ENCODE peak calls at places on chromosomes 2 and 18, in six cellular contexts. One of them, this sample, is unnamed.

GRCh38 chr2:224570328-224570993 is 14.7 kb downstream of the CUL3 start:
- DNase-seq in amniotic stem cell: no peak
- DNase-seq in Karpas-422: no peak
- DNase-seq in stimulated activated CD8-positive, alpha-beta memory T cell treated with anti-CD3 and anti-CD28 coated beads, Interleukin-2, amount 100 ng/mL, for 48 hours: no peak
- DNase-seq in lung: no peak
- DNase-seq in Caco-2: no peak
- DNase-seq in this sample: no peak

GRCh38 chr2:121529439-121530209 is 1.1 kb upstream of the RNU4ATAC start:
- DNase-seq in amniotic stem cell: peak
- DNase-seq in Karpas-422: peak
- DNase-seq in stimulated activated CD8-positive, alpha-beta memory T cell treated with anti-CD3 and anti-CD28 coated beads, Interleukin-2, amount 100 ng/mL, for 48 hours: peak
- DNase-seq in lung: peak
- DNase-seq in Caco-2: peak
- DNase-seq in this sample: no peak

GRCh38 chr2:105398522-105399206 is at the start of gene FHL2:
- DNase-seq in amniotic stem cell: peak
- DNase-seq in Karpas-422: peak
- DNase-seq in stimulated activated CD8-positive, alpha-beta memory T cell treated with anti-CD3 and anti-CD28 coated beads, Interleukin-2, amount 100 ng/mL, for 48 hours: peak
- DNase-seq in lung: peak
- DNase-seq in Caco-2: peak
- DNase-seq in this sample: no peak

GRCh38 chr2:127857494-127857818 is 499 bp downstream of the POLR2D start:
- DNase-seq in amniotic stem cell: no peak
- DNase-seq in Karpas-422: peak
- DNase-seq in stimulated activated CD8-positive, alpha-beta memory T cell treated with anti-CD3 and anti-CD28 coated beads, Interleukin-2, amount 100 ng/mL, for 48 hours: no peak
- DNase-seq in lung: no peak
- DNase-seq in Caco-2: peak
- DNase-seq in this sample: peak

GRCh38 chr2:179579744-179580143 is 281.7 kb downstream of the ZNF385B start:
- DNase-seq in amniotic stem cell: no peak
- DNase-seq in Karpas-422: no peak
- DNase-seq in stimulated activated CD8-positive, alpha-beta memory T cell treated with anti-CD3 and anti-CD28 coated beads, Interleukin-2, amount 100 ng/mL, for 48 hours: no peak
- DNase-seq in lung: no peak
- DNase-seq in Caco-2: no peak
- DNase-seq in this sample: no peak

GRCh38 chr18:28161608-28162599 is 15.0 kb downstream of the CDH2 start:
- DNase-seq in amniotic stem cell: peak
- DNase-seq in Karpas-422: no peak
- DNase-seq in stimulated activated CD8-positive, alpha-beta memory T cell treated with anti-CD3 and anti-CD28 coated beads, Interleukin-2, amount 100 ng/mL, for 48 hours: no peak
- DNase-seq in lung: no peak
- DNase-seq in Caco-2: peak
- DNase-seq in this sample: no peak

GRCh38 chr2:44104855-44105271 is 63.8 kb upstream of the PPM1B start:
- DNase-seq in amniotic stem cell: no peak
- DNase-seq in Karpas-422: no peak
- DNase-seq in stimulated activated CD8-positive, alpha-beta memory T cell treated with anti-CD3 and anti-CD28 coated beads, Interleukin-2, amount 100 ng/mL, for 48 hours: no peak
- DNase-seq in lung: no peak
- DNase-seq in Caco-2: no peak
- DNase-seq in this sample: no peak

GRCh38 chr18:12657048-12657848 is 659 bp downstream of the SPIRE1 start:
- DNase-seq in amniotic stem cell: no peak
- DNase-seq in Karpas-422: peak
- DNase-seq in stimulated activated CD8-positive, alpha-beta memory T cell treated with anti-CD3 and anti-CD28 coated beads, Interleukin-2, amount 100 ng/mL, for 48 hours: peak
- DNase-seq in lung: peak
- DNase-seq in Caco-2: no peak
- DNase-seq in this sample: no peak

GRCh38 chr2:237693281-237694039 is 66.1 kb downstream of the LRRFIP1 start:
- DNase-seq in amniotic stem cell: no peak
- DNase-seq in Karpas-422: no peak
- DNase-seq in stimulated activated CD8-positive, alpha-beta memory T cell treated with anti-CD3 and anti-CD28 coated beads, Interleukin-2, amount 100 ng/mL, for 48 hours: no peak
- DNase-seq in lung: no peak
- DNase-seq in Caco-2: no peak
- DNase-seq in this sample: peak

GRCh38 chr2:62054029-62054791 is 141.7 kb upstream of the B3GNT2 start:
- DNase-seq in amniotic stem cell: no peak
- DNase-seq in Karpas-422: no peak
- DNase-seq in stimulated activated CD8-positive, alpha-beta memory T cell treated with anti-CD3 and anti-CD28 coated beads, Interleukin-2, amount 100 ng/mL, for 48 hours: no peak
- DNase-seq in lung: no peak
- DNase-seq in Caco-2: no peak
- DNase-seq in this sample: no peak

GRCh38 chr18:30439174-30439573 is 603.4 kb downstream of the DSC3 start:
- DNase-seq in amniotic stem cell: no peak
- DNase-seq in Karpas-422: no peak
- DNase-seq in stimulated activated CD8-positive, alpha-beta memory T cell treated with anti-CD3 and anti-CD28 coated beads, Interleukin-2, amount 100 ng/mL, for 48 hours: no peak
- DNase-seq in lung: no peak
- DNase-seq in Caco-2: no peak
- DNase-seq in this sample: no peak

GRCh38 chr2:234422242-234422641 is 74.6 kb downstream of the ARL4C start:
- DNase-seq in amniotic stem cell: peak
- DNase-seq in Karpas-422: peak
- DNase-seq in stimulated activated CD8-positive, alpha-beta memory T cell treated with anti-CD3 and anti-CD28 coated beads, Interleukin-2, amount 100 ng/mL, for 48 hours: no peak
- DNase-seq in lung: no peak
- DNase-seq in Caco-2: peak
- DNase-seq in this sample: no peak

GRCh38 chr18:63234839-63235238 is 84.7 kb downstream of the BCL2 start:
- DNase-seq in amniotic stem cell: no peak
- DNase-seq in Karpas-422: no peak
- DNase-seq in stimulated activated CD8-positive, alpha-beta memory T cell treated with anti-CD3 and anti-CD28 coated beads, Interleukin-2, amount 100 ng/mL, for 48 hours: no peak
- DNase-seq in lung: no peak
- DNase-seq in Caco-2: no peak
- DNase-seq in this sample: no peak

GRCh38 chr2:190150413-190150812 is 87.9 kb upstream of the MSTN start:
- DNase-seq in amniotic stem cell: no peak
- DNase-seq in Karpas-422: no peak
- DNase-seq in stimulated activated CD8-positive, alpha-beta memory T cell treated with anti-CD3 and anti-CD28 coated beads, Interleukin-2, amount 100 ng/mL, for 48 hours: no peak
- DNase-seq in lung: no peak
- DNase-seq in Caco-2: no peak
- DNase-seq in this sample: no peak

GRCh38 chr18:35117951-35118411 is 76.8 kb downstream of the MAPRE2 start:
- DNase-seq in amniotic stem cell: peak
- DNase-seq in Karpas-422: no peak
- DNase-seq in stimulated activated CD8-positive, alpha-beta memory T cell treated with anti-CD3 and anti-CD28 coated beads, Interleukin-2, amount 100 ng/mL, for 48 hours: no peak
- DNase-seq in lung: no peak
- DNase-seq in Caco-2: no peak
- DNase-seq in this sample: no peak

GRCh38 chr2:209389124-209389523 is 34.7 kb upstream of the MAP2 start:
- DNase-seq in amniotic stem cell: no peak
- DNase-seq in Karpas-422: no peak
- DNase-seq in stimulated activated CD8-positive, alpha-beta memory T cell treated with anti-CD3 and anti-CD28 coated beads, Interleukin-2, amount 100 ng/mL, for 48 hours: no peak
- DNase-seq in lung: no peak
- DNase-seq in Caco-2: no peak
- DNase-seq in this sample: no peak

GRCh38 chr2:154673694-154674093 is 24.8 kb upstream of the KCNJ3 start:
- DNase-seq in amniotic stem cell: no peak
- DNase-seq in Karpas-422: no peak
- DNase-seq in stimulated activated CD8-positive, alpha-beta memory T cell treated with anti-CD3 and anti-CD28 coated beads, Interleukin-2, amount 100 ng/mL, for 48 hours: no peak
- DNase-seq in lung: no peak
- DNase-seq in Caco-2: no peak
- DNase-seq in this sample: no peak

GRCh38 chr2:10835052-10835970 is 22.7 kb upstream of the PDIA6 start:
- DNase-seq in amniotic stem cell: peak
- DNase-seq in Karpas-422: peak
- DNase-seq in stimulated activated CD8-positive, alpha-beta memory T cell treated with anti-CD3 and anti-CD28 coated beads, Interleukin-2, amount 100 ng/mL, for 48 hours: peak
- DNase-seq in lung: peak
- DNase-seq in Caco-2: peak
- DNase-seq in this sample: peak

GRCh38 chr2:111965062-111965461 is 66.7 kb downstream of the MERTK start:
- DNase-seq in amniotic stem cell: no peak
- DNase-seq in Karpas-422: no peak
- DNase-seq in stimulated activated CD8-positive, alpha-beta memory T cell treated with anti-CD3 and anti-CD28 coated beads, Interleukin-2, amount 100 ng/mL, for 48 hours: no peak
- DNase-seq in lung: no peak
- DNase-seq in Caco-2: no peak
- DNase-seq in this sample: no peak

GRCh38 chr2:125167820-125168219 is 1142.7 kb downstream of the CNTNAP5 start:
- DNase-seq in amniotic stem cell: no peak
- DNase-seq in Karpas-422: no peak
- DNase-seq in stimulated activated CD8-positive, alpha-beta memory T cell treated with anti-CD3 and anti-CD28 coated beads, Interleukin-2, amount 100 ng/mL, for 48 hours: no peak
- DNase-seq in lung: no peak
- DNase-seq in Caco-2: no peak
- DNase-seq in this sample: no peak

GRCh38 chr2:67032091-67032490 is 365.0 kb upstream of the ETAA1 start:
- DNase-seq in amniotic stem cell: no peak
- DNase-seq in Karpas-422: no peak
- DNase-seq in stimulated activated CD8-positive, alpha-beta memory T cell treated with anti-CD3 and anti-CD28 coated beads, Interleukin-2, amount 100 ng/mL, for 48 hours: no peak
- DNase-seq in lung: no peak
- DNase-seq in Caco-2: no peak
- DNase-seq in this sample: no peak

GRCh38 chr2:62654423-62654791 is 51.1 kb upstream of the EHBP1 start:
- DNase-seq in amniotic stem cell: no peak
- DNase-seq in Karpas-422: no peak
- DNase-seq in stimulated activated CD8-positive, alpha-beta memory T cell treated with anti-CD3 and anti-CD28 coated beads, Interleukin-2, amount 100 ng/mL, for 48 hours: no peak
- DNase-seq in lung: no peak
- DNase-seq in Caco-2: no peak
- DNase-seq in this sample: no peak

GRCh38 chr2:134406311-134406710 is 152.4 kb downstream of the MGAT5 start:
- DNase-seq in amniotic stem cell: no peak
- DNase-seq in Karpas-422: no peak
- DNase-seq in stimulated activated CD8-positive, alpha-beta memory T cell treated with anti-CD3 and anti-CD28 coated beads, Interleukin-2, amount 100 ng/mL, for 48 hours: no peak
- DNase-seq in lung: no peak
- DNase-seq in Caco-2: no peak
- DNase-seq in this sample: no peak

GRCh38 chr2:179559108-179559806 is 294.6 kb upstream of the SESTD1 start:
- DNase-seq in amniotic stem cell: no peak
- DNase-seq in Karpas-422: no peak
- DNase-seq in stimulated activated CD8-positive, alpha-beta memory T cell treated with anti-CD3 and anti-CD28 coated beads, Interleukin-2, amount 100 ng/mL, for 48 hours: no peak
- DNase-seq in lung: no peak
- DNase-seq in Caco-2: no peak
- DNase-seq in this sample: no peak

GRCh38 chr2:102514061-102514785 is 41.2 kb downstream of the SLC9A4 start:
- DNase-seq in amniotic stem cell: peak
- DNase-seq in Karpas-422: no peak
- DNase-seq in stimulated activated CD8-positive, alpha-beta memory T cell treated with anti-CD3 and anti-CD28 coated beads, Interleukin-2, amount 100 ng/mL, for 48 hours: no peak
- DNase-seq in lung: no peak
- DNase-seq in Caco-2: peak
- DNase-seq in this sample: no peak

GRCh38 chr2:149989447-149990063 is 402.0 kb upstream of the MMADHC start:
- DNase-seq in amniotic stem cell: no peak
- DNase-seq in Karpas-422: no peak
- DNase-seq in stimulated activated CD8-positive, alpha-beta memory T cell treated with anti-CD3 and anti-CD28 coated beads, Interleukin-2, amount 100 ng/mL, for 48 hours: no peak
- DNase-seq in lung: no peak
- DNase-seq in Caco-2: no peak
- DNase-seq in this sample: no peak

GRCh38 chr2:37323770-37324535 is 680 bp downstream of the PRKD3 start:
- DNase-seq in amniotic stem cell: no peak
- DNase-seq in Karpas-422: peak
- DNase-seq in stimulated activated CD8-positive, alpha-beta memory T cell treated with anti-CD3 and anti-CD28 coated beads, Interleukin-2, amount 100 ng/mL, for 48 hours: no peak
- DNase-seq in lung: no peak
- DNase-seq in Caco-2: no peak
- DNase-seq in this sample: peak

GRCh38 chr18:47716632-47717185 is 213.8 kb downstream of the SMAD2 start:
- DNase-seq in amniotic stem cell: no peak
- DNase-seq in Karpas-422: no peak
- DNase-seq in stimulated activated CD8-positive, alpha-beta memory T cell treated with anti-CD3 and anti-CD28 coated beads, Interleukin-2, amount 100 ng/mL, for 48 hours: no peak
- DNase-seq in lung: no peak
- DNase-seq in Caco-2: no peak
- DNase-seq in this sample: no peak

GRCh38 chr2:25341753-25342371 is at the start of gene DNMT3A:
- DNase-seq in amniotic stem cell: no peak
- DNase-seq in Karpas-422: peak
- DNase-seq in stimulated activated CD8-positive, alpha-beta memory T cell treated with anti-CD3 and anti-CD28 coated beads, Interleukin-2, amount 100 ng/mL, for 48 hours: no peak
- DNase-seq in lung: peak
- DNase-seq in Caco-2: peak
- DNase-seq in this sample: peak